ENCODE peak calls at places on chromosomes 16 and 17, in eight cellular contexts. A is cerebellar nuclear complex; R is stimulated activated CD8-positive, alpha-beta memory T cell treated with anti-CD3 and anti-CD28 coated beads, Interleukin-7, amount 100 ng/mL, for 1 hour; J is cardiac fibroblast; M is tibial nerve; Y is NCI-H774; G is effector memory CD8-positive, alpha-beta T cell; K is right lobe of liver. I is an unnamed sample.

GRCh38 chr16:53014287-53014686 is 38.4 kb downstream of the CHD9NB start:
- DNase-seq in A (no peak), R (no peak), J (no peak), M (no peak), Y (no peak), G (no peak), K (no peak), I (no peak)

GRCh38 chr17:33049781-33050414 is 58.3 kb downstream of the SPACA3 start:
- DNase-seq in A (no peak), R (peak), J (peak), M (no peak), Y (no peak), G (peak), K (no peak), I (no peak)

GRCh38 chr17:31787857-31788570 is 71.0 kb downstream of the COPRS start:
- DNase-seq in A (peak), R (no peak), J (peak), M (no peak), Y (no peak), G (no peak), K (no peak), I (no peak)

GRCh38 chr17:31415004-31415454 is 23.6 kb downstream of the RAB11FIP4 start:
- DNase-seq in A (no peak), R (no peak), J (no peak), M (no peak), Y (no peak), G (no peak), K (no peak), I (peak)

GRCh38 chr16:50298591-50299507 is 32.5 kb downstream of the ADCY7 start:
- DNase-seq in A (no peak), R (no peak), J (no peak), M (no peak), Y (no peak), G (no peak), K (no peak), I (peak)

GRCh38 chr17:2111691-2112090 is 56.8 kb downstream of the HIC1 start:
- DNase-seq in A (no peak), R (no peak), J (peak), M (no peak), Y (no peak), G (no peak), K (no peak), I (no peak)

GRCh38 chr17:1562178-1562643 is 381 bp downstream of the PITPNA start:
- DNase-seq in A (no peak), R (no peak), J (peak), M (no peak), Y (no peak), G (no peak), K (peak), I (peak)

GRCh38 chr17:42797067-42798007 is 1.2 kb downstream of the COA3 start:
- DNase-seq in A (no peak), R (no peak), J (no peak), M (no peak), Y (no peak), G (no peak), K (no peak), I (no peak)

GRCh38 chr17:4566785-4567184 is 6.4 kb upstream of the GGT6 start:
- DNase-seq in A (peak), R (no peak), J (peak), M (no peak), Y (peak), G (peak), K (no peak), I (no peak)

GRCh38 chr16:85987750-85988078 is 88.8 kb downstream of the IRF8 start:
- DNase-seq in A (no peak), R (no peak), J (peak), M (no peak), Y (no peak), G (no peak), K (no peak), I (no peak)

GRCh38 chr17:72643575-72644216 is 448.8 kb downstream of the SLC39A11 start:
- DNase-seq in A (no peak), R (no peak), J (no peak), M (no peak), Y (no peak), G (no peak), K (no peak), I (no peak)

GRCh38 chr17:62859146-62859545 is 51.0 kb upstream of the MARCHF10 start:
- DNase-seq in A (no peak), R (no peak), J (peak), M (no peak), Y (no peak), G (no peak), K (no peak), I (no peak)